ENCODE peak calls at places on chromosomes 1 and 21, in seven cellular contexts. N, T, O, V, W, R and K are unnamed samples.

GRCh38 chr1:6351480-6352137 is 42.0 kb downstream of the ACOT7 start:
- DNase-seq in T (no peak), W (no peak), O (no peak), N (no peak), V (no peak), R (no peak), K (no peak)

GRCh38 chr21:24011087-24011486 is 1596.2 kb downstream of the MRPL39 start:
- DNase-seq in N (no peak), T (no peak), R (no peak), W (no peak), V (no peak), O (no peak), K (no peak)

GRCh38 chr1:55447488-55447887 is 232.3 kb upstream of the USP24 start:
- DNase-seq in R (no peak), N (no peak), O (no peak), W (no peak), V (peak; percentile 35), T (no peak), K (no peak)

GRCh38 chr1:170559166-170559565 is 27.2 kb downstream of the GORAB start:
- DNase-seq in V (no peak), N (no peak), T (no peak), R (no peak), W (no peak), O (no peak), K (no peak)

GRCh38 chr21:42498012-42498411 is 2.0 kb upstream of the RSPH1 start:
- DNase-seq in T (no peak), R (no peak), N (no peak), O (no peak), V (no peak), W (no peak), K (no peak)

GRCh38 chr1:74729741-74730478 is 2.9 kb downstream of the CRYZ start:
- DNase-seq in T (no peak), O (peak; percentile 23), R (peak; percentile 16), N (peak; percentile 51), V (peak; percentile 80), W (no peak), K (no peak)

GRCh38 chr1:24112381-24113169 is 640 bp upstream of the MYOM3 start:
- DNase-seq in O (peak; percentile 18), N (peak; percentile 72), R (peak; percentile 47), V (peak; percentile 62), T (peak; percentile 63), W (no peak), K (peak; percentile 50)

GRCh38 chr1:31214316-31215082 is 25.2 kb downstream of the NKAIN1 start:
- DNase-seq in R (no peak), V (peak; percentile 26), W (no peak), N (peak; percentile 52), O (no peak), T (peak; percentile 79), K (no peak)

GRCh38 chr1:239387304-239388231 is 1.2 kb downstream of the CHRM3 start:
- DNase-seq in N (no peak), V (no peak), T (peak; percentile 67), R (peak; percentile 73), O (no peak), W (no peak), K (no peak)

GRCh38 chr1:155218854-155219591 is 10.5 kb downstream of the MTX1 start:
- DNase-seq in W (no peak), R (peak; percentile 77), N (peak; percentile 65), T (peak; percentile 69), V (no peak), O (peak; percentile 71), K (no peak)

GRCh38 chr1:110879758-110880606 is 7.0 kb downstream of the CD53 start:
- DNase-seq in W (peak; percentile 65), R (no peak), V (no peak), T (no peak), O (no peak), N (peak; percentile 64), K (no peak)

GRCh38 chr1:58477390-58477789 is 69.1 kb downstream of the OMA1 start:
- DNase-seq in V (no peak), N (no peak), W (no peak), R (no peak), O (no peak), T (no peak), K (no peak)

GRCh38 chr1:227885648-227886502 is 61.9 kb downstream of the WNT9A start:
- DNase-seq in N (peak; percentile 68), W (no peak), T (peak; percentile 51), V (no peak), R (peak; percentile 22), O (peak; percentile 49), K (peak; percentile 55)

GRCh38 chr1:27603320-27603961 is 503 bp downstream of the AHDC1 start:
- DNase-seq in V (no peak), W (no peak), R (no peak), O (no peak), T (peak; percentile 65), N (peak; percentile 78), K (peak; percentile 57)

GRCh38 chr21:46111857-46112730 is 14.2 kb downstream of the COL6A2 start:
- DNase-seq in N (no peak), V (no peak), R (peak; percentile 11), O (no peak), T (no peak), W (no peak), K (peak; percentile 18)

GRCh38 chr1:187689137-187689536 is 860.4 kb downstream of the PLA2G4A start:
- DNase-seq in W (no peak), N (no peak), R (no peak), T (no peak), O (no peak), V (no peak), K (no peak)

GRCh38 chr21:25582164-25582563 is 25.1 kb downstream of the MRPL39 start:
- DNase-seq in N (no peak), R (no peak), V (no peak), T (no peak), W (no peak), O (no peak), K (no peak)

DNA sequence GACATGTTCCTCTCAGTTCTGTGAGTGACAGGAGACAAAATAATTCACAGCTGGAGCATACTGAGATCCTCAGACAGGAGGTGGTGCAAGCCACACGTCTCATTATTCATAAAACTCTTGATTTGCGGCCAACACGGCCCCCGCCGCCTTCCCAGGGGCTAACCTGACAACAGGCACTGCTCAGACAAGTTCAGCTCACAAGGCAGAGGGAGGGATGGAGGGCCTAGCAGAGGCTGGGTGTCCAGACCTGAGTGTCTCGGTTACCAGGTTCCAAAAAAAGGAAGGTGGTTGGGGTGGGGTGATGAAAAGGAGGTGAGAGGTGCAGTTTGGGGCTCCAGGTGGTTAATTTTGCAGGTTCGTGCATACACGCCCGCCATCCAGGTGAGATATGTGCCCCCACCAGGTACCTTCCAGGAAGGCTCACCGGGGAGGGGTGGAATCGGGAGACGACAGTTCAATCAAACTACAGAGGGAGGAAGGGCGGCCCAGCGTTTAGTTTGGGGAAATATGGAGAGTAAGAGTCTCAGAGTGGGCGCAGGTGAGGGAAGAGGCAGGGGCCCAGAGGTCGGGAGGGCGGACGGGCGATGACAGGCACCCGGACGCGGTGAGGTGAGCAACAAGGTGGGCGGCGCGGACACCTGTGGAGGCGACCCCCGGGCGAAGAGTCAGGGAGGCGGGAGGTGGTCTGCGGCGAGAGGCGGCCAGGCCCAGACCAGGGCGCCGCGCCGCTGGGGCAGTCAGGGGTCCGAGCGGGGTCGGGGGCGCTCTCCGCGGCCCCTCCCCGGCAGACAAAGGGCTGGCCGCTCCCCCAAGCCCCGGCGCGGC is 635 bp downstream of the CTNNBIP1 start:
- DNase-seq in W (no peak), O (no peak), N (peak; percentile 40), R (no peak), V (no peak), T (no peak), K (peak; percentile 10)
- TF ChIP-seq JUND in W (no peak), O (no peak), N (no peak), R (no peak), V (no peak), T (no peak), K (no peak)

DNA sequence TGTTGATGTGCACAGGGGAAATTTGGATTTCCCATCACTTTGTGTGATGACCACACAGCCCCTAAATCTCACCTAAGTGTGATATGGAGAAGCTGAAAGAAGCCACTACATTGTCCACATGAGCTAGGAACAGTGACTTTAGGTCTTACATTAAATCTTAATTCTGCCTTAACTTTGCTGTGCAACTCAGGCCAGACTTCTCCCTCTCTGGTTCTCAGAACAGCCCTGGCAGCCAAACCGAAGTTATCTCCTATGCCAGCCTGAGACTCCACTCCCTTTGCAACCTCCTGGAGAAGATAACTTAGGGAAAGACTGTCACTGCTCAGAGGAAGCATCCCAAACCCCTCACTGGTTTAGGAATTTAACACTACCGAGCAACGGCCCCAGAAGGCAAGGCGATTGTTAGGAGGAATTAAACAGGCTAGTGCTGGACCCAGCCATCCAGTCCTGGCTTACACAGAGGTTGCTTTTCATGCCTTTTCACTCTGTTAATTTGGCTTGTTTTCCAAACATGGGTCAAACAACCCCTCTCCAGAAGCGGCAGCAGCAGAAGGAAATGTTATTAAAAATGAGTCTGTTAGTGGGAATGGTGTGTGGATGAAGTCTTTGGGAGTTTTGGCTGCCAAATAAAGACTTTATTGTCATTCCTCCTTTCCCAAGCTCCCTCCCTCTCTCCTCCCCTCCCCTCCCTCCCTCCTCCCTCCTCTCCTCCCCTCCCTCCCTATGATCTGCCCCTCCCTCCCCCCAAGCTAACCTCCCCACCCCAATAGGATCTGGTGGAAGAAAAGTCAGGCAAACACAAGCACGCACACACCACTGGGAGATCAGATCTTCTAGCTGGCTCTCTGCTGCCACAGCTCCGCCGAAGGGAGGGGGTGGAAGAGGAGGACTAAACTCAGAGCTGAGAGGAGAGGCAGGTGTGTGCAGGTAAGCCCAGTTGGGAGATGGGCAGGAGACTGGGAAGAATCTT is at the start of gene PRELP:
- DNase-seq in V (no peak), R (peak; percentile 67), O (no peak), T (no peak), N (peak; percentile 46), W (no peak), K (peak; percentile 65)
- TF ChIP-seq JUND in V (no peak), R (no peak), O (no peak), T (no peak), N (no peak), W (no peak), K (no peak)

DNA sequence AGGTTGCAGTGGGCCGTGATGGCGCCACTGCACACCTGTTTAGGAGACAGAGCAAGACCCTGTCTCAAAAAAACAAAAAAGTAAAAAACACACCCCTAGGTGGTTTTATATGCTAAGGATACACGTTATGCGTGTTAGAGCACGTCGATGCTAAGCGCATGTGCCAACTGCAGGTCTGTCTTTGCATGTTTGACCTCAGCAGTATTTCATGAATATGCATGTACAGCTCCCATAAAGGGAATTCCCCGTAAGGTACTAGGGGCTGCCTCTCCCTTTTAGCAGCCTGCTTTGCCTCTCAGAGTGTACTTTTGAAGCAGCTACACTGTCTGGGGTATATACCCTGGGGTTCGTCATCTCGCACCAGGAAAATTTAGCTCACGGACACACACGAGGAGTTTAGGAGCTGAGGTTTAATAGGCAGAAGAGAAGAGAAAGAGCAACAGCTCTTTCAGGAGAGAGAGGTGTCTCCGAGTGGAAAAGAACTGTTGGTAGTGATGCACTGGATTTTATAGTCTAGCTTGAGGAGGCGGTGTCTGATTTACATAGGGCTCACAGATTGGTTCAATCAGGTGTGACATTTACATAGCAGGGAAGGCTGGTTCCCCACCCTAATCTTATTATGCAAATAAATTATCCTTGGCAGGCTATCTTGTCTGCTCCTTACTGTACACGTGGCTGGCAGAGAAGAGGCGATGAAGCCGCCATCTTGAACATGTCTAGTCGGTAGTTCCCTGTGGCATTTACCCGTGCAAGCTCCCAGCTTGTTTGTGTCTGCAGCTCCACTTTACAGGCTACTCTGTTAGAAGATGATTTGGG is 4.2 kb upstream of the OTUD3 start:
- DNase-seq in O (no peak), V (no peak), T (no peak), N (no peak), W (no peak), R (no peak), K (peak; percentile 95)
- TF ChIP-seq JUND in O (no peak), V (no peak), T (no peak), N (no peak), W (no peak), R (no peak), K (no peak)

GRCh38 chr1:209873067-209873810 is 45.5 kb downstream of the UTP25 start:
- DNase-seq in T (no peak), N (no peak), V (no peak), R (no peak), W (no peak), O (no peak), K (no peak)
- TF ChIP-seq JUND in T (no peak), N (no peak), V (no peak), R (no peak), W (no peak), O (no peak), K (no peak)